ENCODE peak calls at places on chromosome 12, in four cellular contexts. K is CD8-positive, alpha-beta memory T cell; X is HL-60; C is fibroblast of mammary gland. I is an unnamed sample.

GRCh38 chr12:95335948-95336347 is 118.3 kb downstream of the VEZT start:
- DNase-seq in K (no peak), X (no peak), C (peak), I (peak)

GRCh38 chr12:46260153-46260912 is 8.5 kb downstream of the SLC38A1 start:
- DNase-seq in K (no peak), X (no peak), C (peak), I (peak)

GRCh38 chr12:51887476-51888315 is at the start of gene ANKRD33:
- DNase-seq in K (no peak), X (no peak), C (peak), I (no peak)

GRCh38 chr12:96396209-96396608 is 4.0 kb downstream of the CDK17 start:
- DNase-seq in K (no peak), X (no peak), C (no peak), I (no peak)

GRCh38 chr12:3913278-3913677 is 40.1 kb upstream of the PARP11 start:
- DNase-seq in K (no peak), X (no peak), C (no peak), I (no peak)

GRCh38 chr12:71766202-71766601 is 11.5 kb downstream of the RAB21 start:
- DNase-seq in K (no peak), X (no peak), C (no peak), I (no peak)

GRCh38 chr12:30420561-30420960 is 275.1 kb downstream of the IPO8 start:
- DNase-seq in K (no peak), X (no peak), C (peak), I (peak)

GRCh38 chr12:1562813-1563412 is 31.5 kb downstream of the FBXL14 start:
- DNase-seq in K (no peak), X (peak), C (no peak), I (no peak)

GRCh38 chr12:50749459-50749882 is 14.4 kb upstream of the ATF1 start:
- DNase-seq in K (no peak), X (no peak), C (no peak), I (no peak)

GRCh38 chr12:54631988-54632728 is 2.5 kb downstream of the LACRT start:
- DNase-seq in K (no peak), X (no peak), C (no peak), I (no peak)

GRCh38 chr12:26845984-26846383 is 13.0 kb upstream of the ITPR2 start:
- DNase-seq in K (no peak), X (peak), C (peak), I (peak)

GRCh38 chr12:18849761-18850160 is 111.8 kb downstream of the CAPZA3 start:
- DNase-seq in K (no peak), X (no peak), C (peak), I (peak)

GRCh38 chr12:3961573-3961972 is 88.4 kb upstream of the PARP11 start:
- DNase-seq in K (no peak), X (no peak), C (no peak), I (no peak)

GRCh38 chr12:89051065-89051677 is 301.1 kb downstream of the DUSP6 start:
- DNase-seq in K (no peak), X (peak), C (peak), I (peak)

GRCh38 chr12:81992461-81992860 is 233.3 kb upstream of the PPFIA2 start:
- DNase-seq in K (no peak), X (peak), C (peak), I (no peak)

GRCh38 chr12:124357616-124358015 is 62.7 kb downstream of the RFLNA start:
- DNase-seq in K (no peak), X (no peak), C (no peak), I (no peak)

GRCh38 chr12:6758511-6758910 is 5.6 kb upstream of the MLF2 start:
- DNase-seq in K (no peak), X (no peak), C (no peak), I (no peak)

GRCh38 chr12:30811966-30812365 is 57.2 kb upstream of the CAPRIN2 start:
- DNase-seq in K (no peak), X (no peak), C (no peak), I (no peak)

GRCh38 chr12:2642896-2643425 is 151.8 kb upstream of the FKBP4 start:
- DNase-seq in K (no peak), X (no peak), C (no peak), I (no peak)

GRCh38 chr12:2860170-2860569 is 3.3 kb upstream of the TEX52 start:
- DNase-seq in K (no peak), X (no peak), C (no peak), I (no peak)

GRCh38 chr12:27534765-27535161 is 10.8 kb downstream of the PPFIBP1 start:
- DNase-seq in K (no peak), X (no peak), C (no peak), I (no peak)

GRCh38 chr12:1698638-1699214 is 7.9 kb downstream of the ADIPOR2 start:
- DNase-seq in K (no peak), X (no peak), C (no peak), I (no peak)

GRCh38 chr12:27820564-27820963 is 40.5 kb upstream of the MANSC4 start:
- DNase-seq in K (no peak), X (no peak), C (no peak), I (no peak)

GRCh38 chr12:49501895-49502294 is 36.9 kb upstream of the KCNH3 start:
- DNase-seq in K (no peak), X (no peak), C (no peak), I (no peak)

GRCh38 chr12:54418441-54419087 is 502 bp downstream of the ITGA5 start:
- DNase-seq in K (no peak), X (no peak), C (no peak), I (no peak)

GRCh38 chr12:113860950-113861349 is 105.2 kb downstream of the RBM19 start:
- DNase-seq in K (no peak), X (peak), C (peak), I (peak)

GRCh38 chr12:9798008-9798619 is 29.2 kb upstream of the KLRF1 start:
- DNase-seq in K (peak), X (peak), C (peak), I (peak)

GRCh38 chr12:123034865-123035264 is 54.4 kb downstream of the ARL6IP4 start:
- DNase-seq in K (no peak), X (no peak), C (peak), I (peak)

GRCh38 chr12:41663487-41664258 is 475.6 kb downstream of the PDZRN4 start:
- DNase-seq in K (no peak), X (no peak), C (peak), I (peak)

GRCh38 chr12:82862069-82862841 is 175.5 kb downstream of the TMTC2 start:
- DNase-seq in K (no peak), X (no peak), C (no peak), I (peak)

GRCh38 chr12:124564232-124564958 is 3.0 kb downstream of the NCOR2 start:
- DNase-seq in K (no peak), X (no peak), C (no peak), I (no peak)

GRCh38 chr12:91355150-91356006 is 172.8 kb upstream of the DCN start:
- DNase-seq in K (peak), X (peak), C (peak), I (peak)